ENCODE peak calls at places on chromosome 4, in five cellular contexts. Y, T, P, H and X are unnamed samples.

GRCh38 chr4:110669663-110670062 is 46.8 kb upstream of the PITX2 start:
- DNase-seq in Y (no peak), T (no peak), P (peak; percentile 11), H (no peak), X (peak; percentile 13)

GRCh38 chr4:113248320-113248719 is 198.9 kb downstream of the ANK2 start:
- DNase-seq in Y (no peak), T (no peak), P (no peak), H (no peak), X (no peak)

GRCh38 chr4:158811704-158812103 is 42.9 kb downstream of the FNIP2 start:
- DNase-seq in Y (no peak), T (no peak), P (no peak), H (no peak), X (peak; percentile 50)

GRCh38 chr4:166980419-166980818 is 253.9 kb downstream of the SPOCK3 start:
- DNase-seq in Y (no peak), T (no peak), P (no peak), H (no peak), X (no peak)

GRCh38 chr4:154348657-154349056 is 142.9 kb downstream of the DCHS2 start:
- DNase-seq in Y (no peak), T (no peak), P (no peak), H (no peak), X (no peak)

GRCh38 chr4:119785963-119786362 is 157.4 kb upstream of the PDE5A start:
- DNase-seq in Y (peak; percentile 1), T (no peak), P (peak; percentile 11), H (no peak), X (peak; percentile 60)

GRCh38 chr4:109611045-109611616 is 51.1 kb downstream of the MCUB start:
- DNase-seq in Y (no peak), T (no peak), P (no peak), H (no peak), X (no peak)

GRCh38 chr4:140926672-140927071 is 170.5 kb upstream of the TBC1D9 start:
- DNase-seq in Y (no peak), T (no peak), P (no peak), H (no peak), X (no peak)

GRCh38 chr4:42750831-42751230 is 93.9 kb upstream of the ATP8A1 start:
- DNase-seq in Y (no peak), T (peak; percentile 41), P (no peak), H (no peak), X (no peak)